ENCODE peak calls at places on chromosomes 2 and 18, in ten cellular contexts. O is AG09309; T is NCI-H1092 treated with DMSO at 0.1 percent for 48 hours; W is PC-3; M is stimulated activated naive B cell treated with anti-CD40 and anti-IgM and Interleukin-4, amounts not matched to agents 10 μg/mL and 1 μg/mL and 100 μg/mL, for 72 hours; D is stimulated activated CD8-positive, alpha-beta memory T cell treated with anti-CD3 and anti-CD28 coated beads, Interleukin-2, amount 100 ng/mL, for 1 hour; X is activated CD4-positive, alpha-beta T cell treated with anti-CD3 and anti-CD28 coated beads for 24 hours; Y is CD8-positive, alpha-beta memory T cell; I is effector CD4-positive, alpha-beta T cell; F is GM20000. Q is an unnamed sample.

GRCh38 chr18:37493352-37493935 is 72.2 kb downstream of the CELF4 start:
- DNase-seq in O (no peak), T (no peak), W (no peak), M (no peak), D (no peak), X (no peak), Y (no peak), I (no peak), F (no peak), Q (no peak)

GRCh38 chr2:68709421-68709911 is 25.1 kb upstream of the ARHGAP25 start:
- DNase-seq in O (no peak), T (peak), W (peak), M (no peak), D (no peak), X (no peak), Y (no peak), I (no peak), F (no peak), Q (no peak)

GRCh38 chr2:241272722-241273551 is 42.5 kb downstream of the HDLBP start:
- DNase-seq in O (peak), T (no peak), W (peak), M (peak), D (peak), X (peak), Y (peak), I (peak), F (peak), Q (peak)

GRCh38 chr2:212083492-212083891 is 455.1 kb downstream of the ERBB4 start:
- DNase-seq in O (no peak), T (no peak), W (no peak), M (no peak), D (no peak), X (no peak), Y (no peak), I (no peak), F (no peak), Q (no peak)

GRCh38 chr18:66410692-66411091 is 193.2 kb downstream of the CDH19 start:
- DNase-seq in O (no peak), T (no peak), W (no peak), M (no peak), D (no peak), X (no peak), Y (no peak), I (no peak), F (no peak), Q (no peak)

GRCh38 chr2:238784671-238785527 is 63.0 kb upstream of the TWIST2 start:
- DNase-seq in O (peak), T (peak), W (peak), M (peak), D (peak), X (peak), Y (no peak), I (peak), F (peak), Q (peak)

GRCh38 chr2:192123847-192124246 is 70.9 kb downstream of the TMEFF2 start:
- DNase-seq in O (peak), T (no peak), W (no peak), M (no peak), D (no peak), X (no peak), Y (no peak), I (no peak), F (no peak), Q (no peak)

GRCh38 chr2:59080465-59081181 is 839.5 kb upstream of the FANCL start:
- DNase-seq in O (no peak), T (no peak), W (no peak), M (no peak), D (no peak), X (no peak), Y (no peak), I (no peak), F (no peak), Q (no peak)

GRCh38 chr2:196335238-196335637 is 163.9 kb upstream of the STK17B start:
- DNase-seq in O (peak), T (no peak), W (peak), M (no peak), D (no peak), X (no peak), Y (no peak), I (no peak), F (no peak), Q (no peak)

GRCh38 chr2:117980783-117981676 is 32.8 kb downstream of the CCDC93 start:
- DNase-seq in O (peak), T (no peak), W (peak), M (no peak), D (no peak), X (no peak), Y (no peak), I (no peak), F (no peak), Q (no peak)

GRCh38 chr2:27958711-27959378 is 68.3 kb downstream of the BABAM2 start:
- DNase-seq in O (no peak), T (no peak), W (peak), M (no peak), D (no peak), X (no peak), Y (no peak), I (no peak), F (no peak), Q (no peak)

GRCh38 chr18:31497404-31497710 is 620 bp upstream of the DSG2 start:
- DNase-seq in O (no peak), T (no peak), W (no peak), M (no peak), D (no peak), X (no peak), Y (no peak), I (no peak), F (no peak), Q (peak)

GRCh38 chr2:207926133-207927076 is 98.9 kb downstream of the PLEKHM3 start:
- DNase-seq in O (peak), T (no peak), W (peak), M (no peak), D (no peak), X (no peak), Y (no peak), I (no peak), F (no peak), Q (peak)

GRCh38 chr2:204072443-204073324 is 136.1 kb downstream of the ICOS start:
- DNase-seq in O (no peak), T (no peak), W (peak), M (no peak), D (peak), X (peak), Y (peak), I (peak), F (peak), Q (peak)

GRCh38 chr18:8701546-8702118 is 3.7 kb upstream of the MTCL1 start:
- DNase-seq in O (peak), T (no peak), W (peak), M (no peak), D (no peak), X (no peak), Y (no peak), I (no peak), F (no peak), Q (no peak)

Q was measured in transverse colon.